ENCODE peak calls at places on chromosome 3, in six cellular contexts. K, V, U, N, I and J are unnamed samples.

GRCh38 chr3:7536510-7536909 is 675.6 kb downstream of the GRM7 start:
- DNase-seq in K (no peak), V (no peak), U (no peak), N (no peak), I (no peak), J (no peak)

GRCh38 chr3:47298439-47298838 is 15.7 kb downstream of the KLHL18 start:
- DNase-seq in K (no peak), V (no peak), U (no peak), N (no peak), I (no peak), J (no peak)

GRCh38 chr3:114756506-114757279 is 390.4 kb downstream of the ZBTB20 start:
- DNase-seq in K (no peak), V (no peak), U (no peak), N (peak; percentile 46), I (no peak), J (no peak)

GRCh38 chr3:169362261-169362660 is 301.3 kb downstream of the MECOM start:
- DNase-seq in K (no peak), V (no peak), U (peak; percentile 66), N (no peak), I (no peak), J (no peak)

GRCh38 chr3:42490243-42490642 is 12.2 kb upstream of the VIPR1 start:
- DNase-seq in K (no peak), V (no peak), U (peak; percentile 97), N (peak; percentile 64), I (peak; percentile 84), J (no peak)

GRCh38 chr3:101725192-101725889 is 927 bp downstream of the CEP97 start:
- DNase-seq in K (peak; percentile 52), V (peak; percentile 32), U (peak; percentile 34), N (peak; percentile 64), I (no peak), J (peak; percentile 37)

GRCh38 chr3:107662109-107662477 is 139.3 kb downstream of the BBX start:
- DNase-seq in K (no peak), V (no peak), U (no peak), N (peak; percentile 74), I (no peak), J (no peak)

GRCh38 chr3:31952205-31952604 is 28.9 kb downstream of the OSBPL10 start:
- DNase-seq in K (no peak), V (no peak), U (no peak), N (no peak), I (no peak), J (no peak)

GRCh38 chr3:53016236-53016635 is 29.6 kb downstream of the SFMBT1 start:
- DNase-seq in K (no peak), V (no peak), U (no peak), N (no peak), I (no peak), J (no peak)

GRCh38 chr3:81742581-81742980 is 18.9 kb downstream of the GBE1 start:
- DNase-seq in K (no peak), V (no peak), U (no peak), N (no peak), I (no peak), J (no peak)

GRCh38 chr3:111729087-111729846 is 129.8 kb upstream of the PHLDB2 start:
- DNase-seq in K (no peak), V (no peak), U (peak; percentile 33), N (peak; percentile 62), I (no peak), J (no peak)

GRCh38 chr3:8452112-8452511 is 49.5 kb upstream of the LMCD1 start:
- DNase-seq in K (no peak), V (no peak), U (no peak), N (no peak), I (no peak), J (no peak)

GRCh38 chr3:136734382-136735070 is 17.7 kb downstream of the STAG1 start:
- DNase-seq in K (peak; percentile 24), V (no peak), U (no peak), N (no peak), I (no peak), J (no peak)

GRCh38 chr3:5086708-5087107 is 35.4 kb upstream of the ARL8B start:
- DNase-seq in K (no peak), V (no peak), U (no peak), N (no peak), I (no peak), J (no peak)

GRCh38 chr3:15724446-15724845 is 73.3 kb downstream of the ANKRD28 start:
- DNase-seq in K (no peak), V (no peak), U (no peak), N (no peak), I (no peak), J (no peak)

GRCh38 chr3:106589306-106589942 is 720.6 kb upstream of the CBLB start:
- DNase-seq in K (no peak), V (no peak), U (no peak), N (no peak), I (no peak), J (no peak)

GRCh38 chr3:52052831-52053306 is 3.5 kb downstream of the DUSP7 start:
- DNase-seq in K (peak; percentile 76), V (no peak), U (peak; percentile 83), N (peak; percentile 94), I (no peak), J (peak; percentile 73)

GRCh38 chr3:39467394-39468107 is at the start of gene MOBP:
- DNase-seq in K (no peak), V (no peak), U (no peak), N (no peak), I (no peak), J (no peak)

GRCh38 chr3:39469945-39470344 is 2.5 kb downstream of the MOBP start:
- DNase-seq in K (no peak), V (no peak), U (no peak), N (no peak), I (no peak), J (no peak)

GRCh38 chr3:39469258-39469657 is 1.8 kb downstream of the MOBP start:
- DNase-seq in K (no peak), V (no peak), U (no peak), N (no peak), I (no peak), J (no peak)

GRCh38 chr3:39466988-39467387 is 492 bp upstream of the MOBP start:
- DNase-seq in K (no peak), V (no peak), U (no peak), N (no peak), I (no peak), J (no peak)

GRCh38 chr3:39468108-39468436 is 592 bp downstream of the MOBP start:
- DNase-seq in K (no peak), V (no peak), U (no peak), N (no peak), I (no peak), J (no peak)
- TF ChIP-seq CTCF in K (no peak), V (peak; percentile 16), U (no peak), N (no peak), I (no peak), J (no peak)

GRCh38 chr3:132210476-132211346 is 106.5 kb upstream of the ACP3 start:
- DNase-seq in K (peak; percentile 8), V (peak; percentile 48), U (peak; percentile 63), N (peak; percentile 58), I (no peak), J (peak; percentile 38)
- TF ChIP-seq CTCF in K (peak; percentile 53), V (peak; percentile 53), U (no peak), N (peak; percentile 50), I (no peak), J (peak; percentile 75)

GRCh38 chr3:39147711-39148115 is 5.7 kb downstream of the CSRNP1 start:
- DNase-seq in K (no peak), V (peak; percentile 41), U (no peak), N (peak; percentile 73), I (no peak), J (no peak)

GRCh38 chr3:39148116-39149058 is 5.0 kb downstream of the CSRNP1 start:
- DNase-seq in K (no peak), V (no peak), U (no peak), N (peak; percentile 62), I (no peak), J (no peak)

GRCh38 chr3:39146083-39146501 is 7.3 kb downstream of the CSRNP1 start:
- DNase-seq in K (no peak), V (peak; percentile 52), U (no peak), N (peak; percentile 89), I (no peak), J (no peak)

GRCh38 chr3:39147374-39147709 is 6.0 kb downstream of the CSRNP1 start:
- DNase-seq in K (no peak), V (no peak), U (no peak), N (no peak), I (no peak), J (no peak)

DNA sequence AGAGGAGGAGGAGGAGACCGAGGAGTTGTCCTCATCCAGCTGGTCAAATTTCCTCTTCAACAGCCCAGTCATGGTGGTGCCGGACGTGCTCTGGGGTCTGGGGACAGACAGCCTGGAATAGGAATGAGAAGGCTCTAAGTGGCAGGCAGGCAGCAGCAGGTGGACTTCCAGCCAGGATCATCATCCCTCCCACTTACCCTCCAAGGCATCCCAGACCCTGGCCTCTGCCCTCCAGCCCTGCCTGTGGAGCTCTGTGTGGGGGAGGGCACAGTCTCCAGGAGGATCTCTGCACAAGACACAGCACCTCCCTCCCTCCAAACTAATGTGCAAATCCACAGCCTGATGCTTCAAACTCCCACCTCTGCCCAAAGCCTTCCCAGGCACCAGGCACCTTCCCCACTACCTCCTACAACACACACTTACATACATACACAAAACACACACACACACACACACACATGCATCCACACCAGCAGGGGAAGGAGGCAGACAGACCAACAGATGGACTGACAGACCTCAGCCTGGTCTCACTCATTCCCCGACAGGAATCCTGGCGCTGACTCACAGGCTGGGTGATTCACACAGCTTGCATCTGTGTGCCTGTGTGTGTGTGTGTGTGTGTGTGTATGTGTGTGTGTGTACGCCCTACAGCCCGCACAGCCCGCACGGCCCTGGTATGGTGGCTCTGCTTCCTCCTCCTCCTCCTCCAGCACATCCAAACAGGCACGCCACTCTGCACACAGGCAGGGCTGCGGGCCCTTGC is 6.6 kb downstream of the CSRNP1 start:
- DNase-seq in K (peak; percentile 61), V (peak; percentile 78), U (peak; percentile 79), N (peak; percentile 95), I (no peak), J (peak; percentile 33)
- TF ChIP-seq CTCF in K (no peak), V (no peak), U (no peak), N (no peak), I (no peak), J (no peak)

GRCh38 chr3:155989536-155989935 is 119.1 kb downstream of the GMPS start:
- DNase-seq in K (no peak), V (no peak), U (no peak), N (no peak), I (no peak), J (no peak)
- TF ChIP-seq CTCF in K (no peak), V (no peak), U (no peak), N (no peak), I (no peak), J (no peak)

GRCh38 chr3:189270248-189270832 is 98.6 kb downstream of the TPRG1 start:
- DNase-seq in K (no peak), V (peak; percentile 56), U (peak; percentile 71), N (peak; percentile 81), I (no peak), J (peak; percentile 40)
- TF ChIP-seq CTCF in K (peak; percentile 49), V (peak; percentile 30), U (no peak), N (peak; percentile 52), I (no peak), J (peak; percentile 58)

GRCh38 chr3:45639044-45639392 is 44.5 kb downstream of the LIMD1 start:
- DNase-seq in K (no peak), V (no peak), U (no peak), N (no peak), I (no peak), J (no peak)
- TF ChIP-seq CTCF in K (no peak), V (no peak), U (no peak), N (no peak), I (no peak), J (no peak)

GRCh38 chr3:71022552-71023335 is 560.8 kb downstream of the FOXP1 start:
- DNase-seq in K (no peak), V (no peak), U (no peak), N (no peak), I (no peak), J (no peak)
- TF ChIP-seq CTCF in K (peak; percentile 35), V (no peak), U (no peak), N (no peak), I (no peak), J (no peak)